ENCODE peak calls at places on chromosomes 6 and 20, in seven cellular contexts. W is NB4, I is fibroblast of mammary gland, K is AG10803, A is fibroblast of lung, B is A549, Y is lower leg skin. V is an unnamed sample.

GRCh38 chr6:115901896-115902295 is 158.8 kb downstream of the FRK start:
- DNase-seq in B (no peak), K (no peak), W (no peak), I (no peak), A (no peak), Y (no peak), V (no peak)

GRCh38 chr6:98831057-98832031 is 3.0 kb upstream of the POU3F2 start:
- DNase-seq in A (no peak), W (no peak), K (no peak), B (no peak), I (no peak), Y (no peak), V (no peak)

GRCh38 chr20:3330046-3330741 is 77.3 kb downstream of the DNAAF9 start:
- DNase-seq in B (peak), I (peak), Y (no peak), A (peak), K (peak), W (peak), V (no peak)

GRCh38 chr6:153729189-153729588 is 309.9 kb upstream of the OPRM1 start:
- DNase-seq in A (no peak), B (no peak), W (no peak), Y (no peak), I (no peak), K (no peak), V (no peak)

GRCh38 chr6:37056439-37057127 is 51.1 kb downstream of the FGD2 start:
- DNase-seq in K (peak), A (peak), Y (no peak), W (no peak), B (peak), I (peak), V (no peak)

GRCh38 chr20:48831702-48832422 is 4.1 kb upstream of the PREX1 start:
- DNase-seq in Y (no peak), A (peak), W (no peak), I (peak), B (peak), K (peak), V (no peak)

GRCh38 chr20:56865055-56865454 is 235.9 kb downstream of the TFAP2C start:
- DNase-seq in W (no peak), Y (peak), A (no peak), K (peak), I (no peak), B (no peak), V (no peak)

GRCh38 chr20:32764000-32764960 is 2.1 kb downstream of the DNMT3B start:
- DNase-seq in A (no peak), I (no peak), Y (no peak), B (no peak), K (no peak), W (peak), V (no peak)

GRCh38 chr6:34792605-34793500 is 970 bp downstream of the BLTP3A start:
- DNase-seq in K (peak), W (peak), A (peak), Y (peak), B (peak), I (peak), V (peak)

GRCh38 chr6:138030872-138031271 is 76.3 kb downstream of the PERP start:
- DNase-seq in A (no peak), W (no peak), B (no peak), Y (no peak), K (no peak), I (no peak), V (no peak)

DNA sequence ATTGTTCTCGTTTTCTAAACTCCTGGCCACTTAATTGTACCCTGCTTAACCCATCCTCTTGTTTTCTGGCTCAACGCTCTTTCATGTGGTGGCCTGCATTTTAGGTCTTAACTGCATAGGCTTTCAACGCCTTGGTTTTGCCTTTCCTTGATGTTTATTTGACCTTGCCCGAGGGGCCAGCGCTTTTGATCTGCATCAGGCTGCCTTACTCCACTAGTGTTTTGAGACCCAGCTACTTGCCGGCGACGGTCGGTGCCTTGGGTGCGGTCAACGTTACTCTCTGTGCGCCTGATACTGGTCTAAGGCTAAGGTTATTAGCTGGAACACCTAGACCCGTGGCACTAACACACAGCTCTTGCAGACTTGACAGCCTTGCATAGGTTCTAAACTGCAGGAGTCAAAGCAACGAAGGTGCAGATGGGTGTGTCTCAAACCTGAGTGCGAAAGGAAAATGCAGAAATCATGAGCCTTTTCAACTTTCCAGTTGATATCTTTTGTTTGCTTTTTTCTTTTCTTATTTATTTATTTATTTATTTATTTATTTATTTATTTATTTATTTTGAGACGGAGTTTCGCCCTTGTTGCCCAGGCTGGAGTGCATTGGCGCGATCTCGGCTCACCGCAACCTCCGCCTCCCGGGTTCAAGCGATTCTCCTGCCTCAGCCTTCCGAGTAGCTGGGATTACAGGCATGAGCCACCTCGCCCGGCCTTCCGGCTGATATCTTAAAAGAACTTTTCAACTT is 138.8 kb downstream of the HFE start:
- DNase-seq in A (no peak), I (no peak), B (no peak), Y (no peak), W (no peak), K (no peak), V (no peak)
- H3K4me3 ChIP-seq in A (no peak), I (no peak), B (no peak), Y (no peak), W (no peak), K (peak), V (no peak)

GRCh38 chr6:41376176-41376575 is 40.8 kb downstream of the NCR2 start:
- DNase-seq in W (no peak), A (no peak), K (no peak), B (no peak), Y (peak), I (no peak), V (no peak)
- H3K4me3 ChIP-seq in W (no peak), A (no peak), K (no peak), B (no peak), Y (no peak), I (no peak), V (no peak)

GRCh38 chr6:110400208-110400607 is 15.2 kb downstream of the DDO start:
- DNase-seq in W (no peak), I (no peak), K (no peak), Y (no peak), A (no peak), B (no peak), V (no peak)
- H3K4me3 ChIP-seq in W (no peak), I (peak), K (peak), Y (no peak), A (peak), B (no peak), V (peak)

GRCh38 chr6:27754408-27754782 is 157.8 kb downstream of the OR2B2 start:
- DNase-seq in K (no peak), B (no peak), Y (no peak), W (no peak), A (no peak), I (no peak), V (no peak)
- H3K4me3 ChIP-seq in K (peak), B (peak), Y (no peak), W (peak), A (peak), I (peak), V (peak)

DNA sequence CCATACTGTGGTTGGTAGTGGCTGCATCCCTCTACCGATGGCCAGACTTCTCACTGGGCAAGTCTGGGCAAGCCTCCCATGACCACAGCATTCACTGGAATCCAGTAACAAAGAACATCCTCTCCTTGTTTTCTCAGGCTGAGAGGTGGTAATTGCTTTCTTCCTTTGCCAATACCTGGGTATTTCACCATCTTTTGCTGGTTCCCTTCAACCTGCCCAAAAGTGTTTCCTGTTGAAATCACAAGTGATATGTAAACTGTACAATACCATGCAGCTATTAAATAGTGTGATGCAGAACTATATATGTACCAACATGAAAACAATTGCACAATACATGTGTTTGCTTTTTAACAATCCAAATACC is at the start of gene PTCHD4:
- DNase-seq in I (peak), B (peak), W (no peak), Y (no peak), A (peak), K (peak), V (no peak)
- H3K4me3 ChIP-seq in I (peak), B (no peak), W (no peak), Y (no peak), A (peak), K (peak), V (peak)

DNA sequence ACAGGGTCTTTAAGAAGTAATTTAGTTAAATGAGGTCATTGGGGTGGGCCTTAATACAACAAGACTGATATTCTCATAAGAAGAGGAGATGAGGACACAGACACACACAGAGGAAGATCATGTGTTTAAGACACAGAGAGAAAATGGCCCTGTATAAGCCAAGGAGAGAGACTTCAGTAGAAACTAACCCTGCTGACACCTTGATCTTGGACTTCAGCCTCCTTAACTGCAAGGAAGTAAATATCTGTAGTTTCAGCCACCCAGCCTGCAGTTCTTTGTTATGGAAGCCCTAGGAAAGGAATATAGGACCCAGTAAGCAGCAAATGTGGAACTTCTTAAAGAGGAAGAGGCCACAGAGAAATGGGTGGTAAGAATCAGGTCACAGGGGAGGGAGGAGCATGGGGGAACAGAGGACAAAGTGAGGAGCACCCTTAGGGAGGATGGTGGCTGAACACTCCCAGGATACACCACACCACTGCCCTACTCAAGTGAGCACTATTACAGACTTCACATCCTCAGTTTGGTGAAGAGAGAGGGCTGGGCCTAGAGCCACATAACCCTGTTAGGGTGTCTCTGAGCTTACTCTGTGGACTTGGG is 757 bp downstream of the SIRPB1 start:
- DNase-seq in I (no peak), B (no peak), Y (no peak), A (no peak), K (no peak), W (peak), V (no peak)
- H3K4me3 ChIP-seq in I (no peak), B (no peak), Y (no peak), A (no peak), K (no peak), W (peak), V (peak)

V was measured in left lung.